ENCODE peak calls at places on chromosome 15, in eight cellular contexts. M is PC-3; P is A172; J is left lung; Y is fibroblast of lung; O is tibial nerve; W is hippocampal formation; E is activated CD8-positive, alpha-beta memory T cell treated with anti-CD3 and anti-CD28 coated beads for 48 hours. N is an unnamed sample.
A peak's percentile ranks its signal among the peaks of the same experiment; 100 is the strongest.

GRCh38 chr15:52124270-52124878 is 11.8 kb upstream of the BCL2L10 start:
- DNase-seq in M (peak; percentile 79), W (no peak), O (no peak), E (no peak), P (peak; percentile 45), Y (peak; percentile 50), J (no peak), N (no peak)

GRCh38 chr15:50353999-50354837 is 780 bp downstream of the GABPB1 start:
- DNase-seq in E (peak; percentile 31), Y (peak; percentile 88), W (peak; percentile 39), J (peak; percentile 63), P (peak; percentile 65), O (peak; percentile 54), M (peak; percentile 77), N (no peak)

GRCh38 chr15:82681371-82681770 is 28.3 kb downstream of the AP3B2 start:
- DNase-seq in E (no peak), J (no peak), M (no peak), P (no peak), W (no peak), Y (no peak), O (no peak), N (no peak)

GRCh38 chr15:62362608-62363007 is 197.5 kb upstream of the C2CD4B start:
- DNase-seq in M (no peak), E (no peak), P (peak; percentile 10), O (no peak), W (no peak), J (no peak), Y (peak; percentile 85), N (no peak)

GRCh38 chr15:99495430-99496301 is 70.1 kb upstream of the MEF2A start:
- DNase-seq in M (no peak), E (no peak), W (no peak), J (no peak), O (no peak), P (no peak), Y (no peak), N (no peak)

GRCh38 chr15:82231842-82232241 is 30.7 kb downstream of the EFL1 start:
- DNase-seq in P (no peak), W (no peak), Y (no peak), O (no peak), E (no peak), J (no peak), M (no peak), N (no peak)

GRCh38 chr15:58521293-58521991 is 89.7 kb downstream of the LIPC start:
- DNase-seq in J (peak; percentile 85), P (peak; percentile 80), M (peak; percentile 93), O (peak; percentile 24), E (no peak), Y (peak; percentile 82), W (peak; percentile 51), N (peak; percentile 12)

GRCh38 chr15:64851503-64851840 is 9.8 kb downstream of the PLEKHO2 start:
- DNase-seq in W (peak; percentile 26), E (no peak), M (no peak), O (peak; percentile 49), Y (peak; percentile 93), J (no peak), P (peak; percentile 67), N (no peak)

GRCh38 chr15:52481915-52482314 is 46.8 kb downstream of the MYO5A start:
- DNase-seq in W (no peak), P (peak; percentile 80), J (no peak), E (no peak), O (peak; percentile 16), M (peak; percentile 69), Y (peak; percentile 94), N (no peak)

N was measured in C1 segment of cervical spinal cord.